ENCODE peak calls at places on chromosomes 1 and 21, in nine cellular contexts. T is GM12878; R is CD4-positive, CD25-positive, alpha-beta regulatory T cell; F is AG09309; Y is gastrocnemius medialis; Z is right atrium auricular region; J is AG04450; Q is neuronal stem cell; O is transverse colon. A is an unnamed sample.

GRCh38 chr1:183279835-183280234 is 93.8 kb downstream of the LAMC2 start:
- DNase-seq in T (no peak), R (no peak), F (peak), Y (peak), Z (peak), J (no peak), Q (no peak), O (peak), A (peak)

GRCh38 chr1:221672965-221673364 is 68.9 kb downstream of the DUSP10 start:
- DNase-seq in T (no peak), R (no peak), F (no peak), Y (no peak), Z (no peak), J (no peak), Q (no peak), O (no peak), A (no peak)

GRCh38 chr1:112219267-112219666 is 176.7 kb upstream of the CTTNBP2NL start:
- DNase-seq in T (no peak), R (no peak), F (no peak), Y (no peak), Z (no peak), J (no peak), Q (no peak), O (no peak), A (no peak)

GRCh38 chr1:92537333-92537884 is 50.7 kb upstream of the GFI1 start:
- DNase-seq in T (no peak), R (peak), F (no peak), Y (no peak), Z (no peak), J (no peak), Q (no peak), O (no peak), A (no peak)

GRCh38 chr1:7298749-7299151 is 472.3 kb upstream of the VAMP3 start:
- DNase-seq in T (no peak), R (no peak), F (no peak), Y (no peak), Z (no peak), J (no peak), Q (no peak), O (no peak), A (peak)

GRCh38 chr1:90000934-90001676 is 6.2 kb downstream of the ZNF326 start:
- DNase-seq in T (no peak), R (peak), F (no peak), Y (no peak), Z (no peak), J (no peak), Q (no peak), O (no peak), A (no peak)

GRCh38 chr1:119919241-119919640 is 22.9 kb upstream of the ADAM30 start:
- DNase-seq in T (no peak), R (no peak), F (no peak), Y (no peak), Z (no peak), J (no peak), Q (no peak), O (no peak), A (no peak)

GRCh38 chr1:111538343-111539035 is 35.1 kb upstream of the ADORA3 start:
- DNase-seq in T (no peak), R (no peak), F (no peak), Y (no peak), Z (no peak), J (peak), Q (no peak), O (peak), A (peak)

GRCh38 chr21:28608646-28609045 is 384.0 kb downstream of the LTN1 start:
- DNase-seq in T (no peak), R (no peak), F (no peak), Y (no peak), Z (no peak), J (no peak), Q (no peak), O (no peak), A (no peak)

GRCh38 chr21:28601708-28602107 is 391.0 kb downstream of the LTN1 start:
- DNase-seq in T (no peak), R (no peak), F (peak), Y (no peak), Z (no peak), J (peak), Q (no peak), O (no peak), A (no peak)

GRCh38 chr21:28607545-28607944 is 385.1 kb downstream of the LTN1 start:
- DNase-seq in T (no peak), R (no peak), F (no peak), Y (no peak), Z (no peak), J (no peak), Q (no peak), O (no peak), A (no peak)

GRCh38 chr21:28602581-28602980 is 390.1 kb downstream of the LTN1 start:
- DNase-seq in T (no peak), R (no peak), F (no peak), Y (no peak), Z (no peak), J (no peak), Q (no peak), O (no peak), A (no peak)

GRCh38 chr21:28605138-28605537 is 387.5 kb downstream of the LTN1 start:
- DNase-seq in T (no peak), R (peak), F (no peak), Y (no peak), Z (no peak), J (no peak), Q (no peak), O (no peak), A (no peak)
- H3K4me3 ChIP-seq in T (no peak), R (peak), F (no peak), Y (no peak), Z (no peak), J (no peak), Q (no peak), O (no peak), A (no peak)

GRCh38 chr1:171845998-171846397 is 4.7 kb downstream of the DNM3 start:
- DNase-seq in T (no peak), R (no peak), F (no peak), Y (no peak), Z (no peak), J (no peak), Q (no peak), O (no peak), A (no peak)

GRCh38 chr1:171844381-171844780 is 3.1 kb downstream of the DNM3 start:
- DNase-seq in T (no peak), R (no peak), F (no peak), Y (no peak), Z (no peak), J (no peak), Q (no peak), O (no peak), A (no peak)

GRCh38 chr1:171841050-171841910 is at the start of gene DNM3:
- DNase-seq in T (no peak), R (peak), F (peak), Y (peak), Z (peak), J (peak), Q (peak), O (peak), A (peak)

GRCh38 chr1:171841931-171842723 is 829 bp downstream of the DNM3 start:
- DNase-seq in T (no peak), R (peak), F (no peak), Y (no peak), Z (no peak), J (no peak), Q (peak), O (no peak), A (no peak)
- H3K4me3 ChIP-seq in T (no peak), R (peak), F (peak), Y (peak), Z (peak), J (peak), Q (peak), O (peak), A (peak)

DNA sequence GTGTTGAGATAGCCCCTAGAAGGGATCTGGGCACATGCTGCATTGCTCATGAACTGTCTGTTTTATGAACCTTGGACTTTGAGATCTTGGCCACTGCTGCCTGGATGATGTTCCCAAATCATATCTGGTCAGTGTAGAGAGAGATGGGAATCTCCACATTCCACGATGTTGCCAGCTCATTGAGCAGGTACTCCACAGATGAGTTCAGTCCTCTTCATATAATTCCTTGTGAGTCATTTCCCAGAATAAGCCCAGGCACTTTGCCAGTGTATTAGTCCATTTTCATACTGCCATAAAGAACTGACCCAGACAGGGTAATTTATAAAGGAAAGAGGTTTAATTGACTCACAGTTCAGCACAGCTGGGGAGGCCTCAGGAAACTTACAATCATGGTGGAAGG is 254.0 kb upstream of the RUNX1 start:
- DNase-seq in T (no peak), R (no peak), F (peak), Y (no peak), Z (no peak), J (peak), Q (no peak), O (no peak), A (peak)
- H3K4me3 ChIP-seq in T (no peak), R (no peak), F (no peak), Y (no peak), Z (no peak), J (no peak), Q (no peak), O (no peak), A (no peak)

DNA sequence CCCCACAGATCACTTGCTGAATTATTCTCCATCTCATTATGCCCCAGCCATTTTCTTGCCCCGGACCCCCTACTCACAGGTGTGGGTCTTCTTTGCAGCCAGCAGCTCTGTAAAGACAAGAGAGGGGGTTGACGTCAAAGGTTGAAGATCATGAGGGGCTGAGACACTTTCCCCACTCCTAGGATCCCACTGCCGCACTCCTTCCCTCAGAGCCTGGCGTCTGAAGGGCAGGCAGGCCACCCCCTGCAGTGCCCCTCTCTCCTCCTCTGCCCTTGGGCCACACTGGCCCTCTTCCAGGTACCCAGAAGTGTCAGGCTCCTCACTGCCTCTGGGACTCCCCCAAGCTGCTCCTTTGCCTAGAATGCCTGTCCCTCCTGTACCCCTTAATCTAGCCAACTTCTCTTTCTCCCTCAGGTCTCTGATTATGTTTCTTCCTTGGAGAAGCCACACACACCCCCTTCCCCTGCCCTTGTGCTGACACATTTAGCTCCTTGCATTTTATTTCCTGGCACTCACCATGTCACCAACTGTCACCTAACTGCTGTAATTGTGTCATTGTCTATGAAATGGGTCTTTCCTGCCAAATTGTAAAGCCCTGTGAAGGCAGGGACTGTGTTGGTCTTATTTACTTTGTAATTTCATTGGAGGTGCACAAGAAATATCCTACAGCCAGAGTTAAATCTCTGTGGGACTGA is 2.1 kb downstream of the RORC start:
- DNase-seq in T (no peak), R (peak), F (no peak), Y (no peak), Z (no peak), J (no peak), Q (no peak), O (no peak), A (no peak)
- H3K4me3 ChIP-seq in T (no peak), R (peak), F (no peak), Y (peak), Z (no peak), J (no peak), Q (no peak), O (no peak), A (no peak)

GRCh38 chr1:165762725-165763124 is 5.9 kb downstream of the TMCO1 start:
- DNase-seq in T (no peak), R (no peak), F (no peak), Y (no peak), Z (no peak), J (no peak), Q (no peak), O (no peak), A (no peak)

GRCh38 chr1:165768513-165769394 is at the start of gene TMCO1:
- DNase-seq in T (peak), R (peak), F (peak), Y (peak), Z (peak), J (peak), Q (peak), O (peak), A (peak)

GRCh38 chr1:165763442-165763841 is 5.2 kb downstream of the TMCO1 start:
- DNase-seq in T (no peak), R (no peak), F (no peak), Y (no peak), Z (no peak), J (no peak), Q (no peak), O (no peak), A (no peak)

DNA sequence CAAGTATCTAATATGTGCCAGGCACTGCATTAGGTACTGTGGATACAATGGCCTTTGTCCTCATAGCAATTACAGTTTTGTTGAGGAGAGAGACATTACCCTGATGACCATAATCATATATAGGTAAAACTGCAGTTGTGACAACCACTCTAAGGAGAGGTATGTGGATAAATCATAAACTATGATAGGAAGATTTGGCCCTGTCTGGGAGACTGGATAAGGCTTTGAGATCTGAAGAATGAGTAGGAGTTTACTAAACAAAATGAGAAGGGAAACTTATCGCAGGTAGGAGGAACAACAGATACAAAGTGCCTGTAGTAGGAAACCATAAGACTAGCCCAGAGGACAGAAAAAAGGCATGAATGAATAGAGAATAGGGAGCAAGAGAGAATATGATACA is 4.4 kb downstream of the TMCO1 start:
- DNase-seq in T (no peak), R (no peak), F (no peak), Y (no peak), Z (no peak), J (no peak), Q (no peak), O (no peak), A (no peak)
- H3K4me3 ChIP-seq in T (no peak), R (no peak), F (no peak), Y (no peak), Z (no peak), J (no peak), Q (no peak), O (no peak), A (no peak)

DNA sequence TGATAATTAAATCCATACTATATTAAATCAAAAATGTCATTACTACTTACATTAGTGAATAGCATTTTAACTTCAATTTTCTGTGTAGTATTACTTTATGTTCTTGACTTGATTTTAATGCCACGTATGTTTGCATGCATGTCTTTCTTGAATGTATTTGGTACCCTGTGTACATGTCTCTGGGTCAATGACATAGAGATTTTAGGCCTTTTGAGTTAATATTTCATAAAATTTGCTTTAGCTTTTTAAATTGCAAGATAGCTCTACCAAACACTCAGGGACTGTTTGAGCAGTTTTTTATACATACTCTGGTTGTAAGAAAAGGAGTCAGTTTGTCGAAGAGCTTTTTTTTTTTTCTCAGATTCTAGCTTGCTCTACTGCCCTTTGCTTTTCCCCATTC is 1.5 kb downstream of the MLLT11 start:
- DNase-seq in T (no peak), R (no peak), F (no peak), Y (no peak), Z (no peak), J (no peak), Q (no peak), O (no peak), A (no peak)
- H3K4me3 ChIP-seq in T (no peak), R (no peak), F (no peak), Y (no peak), Z (no peak), J (peak), Q (peak), O (no peak), A (peak)

GRCh38 chr1:247373721-247374141 is 42.1 kb upstream of the ZNF496 start:
- DNase-seq in T (no peak), R (peak), F (no peak), Y (no peak), Z (peak), J (no peak), Q (peak), O (peak), A (no peak)

GRCh38 chr1:247378334-247379073 is 37.5 kb upstream of the NLRP3 start:
- DNase-seq in T (no peak), R (no peak), F (no peak), Y (no peak), Z (no peak), J (no peak), Q (no peak), O (no peak), A (no peak)

GRCh38 chr1:247371801-247372259 is 40.2 kb upstream of the ZNF496 start:
- DNase-seq in T (no peak), R (no peak), F (no peak), Y (no peak), Z (no peak), J (no peak), Q (no peak), O (no peak), A (no peak)

GRCh38 chr1:247376659-247377058 is 39.3 kb upstream of the NLRP3 start:
- DNase-seq in T (no peak), R (no peak), F (no peak), Y (no peak), Z (no peak), J (no peak), Q (peak), O (no peak), A (no peak)

DNA sequence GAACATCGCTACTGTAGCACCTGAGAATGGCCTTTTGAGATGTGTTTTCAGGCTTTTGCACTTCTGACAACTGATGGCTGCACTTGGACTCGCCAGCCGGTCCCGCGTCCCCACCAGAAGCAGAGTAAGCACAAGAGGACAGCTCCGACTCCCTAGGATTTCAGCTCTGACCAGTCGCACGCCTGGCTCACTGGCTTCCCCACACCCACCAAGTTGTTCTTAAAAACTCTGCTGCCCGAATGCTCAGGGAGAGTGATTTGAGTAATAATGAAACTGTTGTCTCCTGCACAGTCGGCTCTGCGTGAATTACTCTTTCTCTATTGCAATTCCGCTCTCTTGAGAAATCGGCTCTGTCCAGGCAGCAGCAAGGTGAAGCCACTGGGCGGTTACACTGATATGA is 40.2 kb upstream of the NLRP3 start:
- DNase-seq in T (no peak), R (no peak), F (no peak), Y (no peak), Z (no peak), J (no peak), Q (no peak), O (no peak), A (no peak)
- H3K4me3 ChIP-seq in T (no peak), R (no peak), F (no peak), Y (no peak), Z (no peak), J (no peak), Q (no peak), O (no peak), A (no peak)

DNA sequence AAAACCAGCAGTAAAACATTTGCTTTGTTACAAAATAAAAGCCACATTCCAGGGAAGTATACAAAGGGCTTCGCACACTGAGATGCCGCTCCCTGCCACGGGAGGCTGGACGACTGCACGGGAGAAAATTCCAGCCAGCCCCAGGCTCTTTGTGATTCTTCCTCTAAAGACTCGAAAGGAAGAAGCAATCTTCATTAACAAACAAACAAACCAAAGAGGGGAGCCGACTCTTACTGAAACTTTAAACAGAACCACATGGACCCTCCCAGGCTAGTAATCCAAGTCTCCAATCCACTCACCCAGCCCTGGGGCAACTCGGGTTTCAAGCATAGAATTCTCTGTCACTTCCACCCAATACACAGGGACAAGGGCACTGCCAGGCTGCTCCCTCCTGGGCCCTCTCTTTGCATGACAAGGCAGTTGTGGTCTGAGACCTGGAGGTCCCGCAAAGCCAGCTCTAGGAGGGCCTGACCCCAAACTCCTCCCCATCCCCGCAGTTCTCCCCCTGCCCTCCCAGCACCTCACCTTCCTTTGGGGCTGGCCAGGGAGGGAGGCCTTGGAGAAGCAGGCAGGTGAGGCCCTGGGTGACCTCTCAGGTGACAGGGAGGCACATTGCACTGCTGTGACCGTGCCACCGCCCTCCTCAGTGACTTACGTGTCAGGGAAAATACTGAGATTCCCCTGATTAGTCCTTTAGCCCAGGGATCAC is 26.6 kb upstream of the COL18A1 start:
- DNase-seq in T (no peak), R (no peak), F (no peak), Y (no peak), Z (no peak), J (peak), Q (peak), O (no peak), A (no peak)
- H3K4me3 ChIP-seq in T (no peak), R (no peak), F (no peak), Y (no peak), Z (no peak), J (no peak), Q (no peak), O (no peak), A (no peak)

GRCh38 chr1:24349891-24350290 is 30.7 kb downstream of the GRHL3 start:
- DNase-seq in T (no peak), R (peak), F (no peak), Y (no peak), Z (no peak), J (no peak), Q (no peak), O (no peak), A (no peak)
- H3K4me3 ChIP-seq in T (no peak), R (no peak), F (no peak), Y (no peak), Z (no peak), J (no peak), Q (no peak), O (no peak), A (no peak)

DNA sequence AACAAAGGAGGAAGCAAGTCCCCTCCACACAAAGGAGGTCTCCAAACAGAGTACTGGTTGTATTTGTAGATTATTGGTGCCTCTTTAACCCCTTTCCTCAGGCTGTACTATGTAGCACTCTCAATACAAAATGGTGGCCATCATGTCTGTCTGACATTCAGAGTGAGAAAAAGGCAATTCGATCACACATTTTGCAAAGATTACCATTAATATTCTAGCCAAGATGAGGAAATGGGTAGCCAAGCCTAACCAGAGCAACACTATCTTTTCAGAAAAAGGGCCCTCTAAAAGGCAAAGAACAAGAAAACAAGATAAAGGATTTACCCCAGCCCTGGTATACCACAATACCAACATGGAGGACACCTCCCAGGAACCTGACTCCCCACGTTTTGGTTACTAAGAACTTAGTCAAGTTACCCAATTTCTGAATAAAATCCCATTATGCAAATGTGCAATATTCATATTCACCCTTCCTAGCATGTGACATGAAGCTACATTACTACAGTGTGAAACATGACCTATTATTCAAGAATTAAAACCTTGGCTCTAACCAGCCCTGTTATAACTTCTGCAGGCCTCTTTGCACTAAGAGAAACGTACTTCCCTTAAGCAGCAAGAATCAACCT is 2.2 kb downstream of the KDM5B start:
- DNase-seq in T (no peak), R (peak), F (no peak), Y (no peak), Z (no peak), J (no peak), Q (no peak), O (no peak), A (no peak)
- H3K4me3 ChIP-seq in T (peak), R (peak), F (peak), Y (peak), Z (peak), J (peak), Q (peak), O (peak), A (peak)